ENCODE peak calls at places on chromosome 17, in five cellular contexts. D is breast epithelium, E is GM12878, R is HepG2, G is stomach. Q is an unnamed sample.

GRCh38 chr17:70202840-70203239 is 33.5 kb downstream of the KCNJ2 start:
- DNase-seq in E (no peak), R (no peak), D (no peak), G (no peak), Q (no peak)

GRCh38 chr17:56815711-56816110 is 18.0 kb downstream of the C17orf67 start:
- DNase-seq in G (no peak), R (no peak), D (no peak), E (no peak), Q (no peak)

GRCh38 chr17:57534863-57535651 is 210.0 kb downstream of the CCDC182 start:
- DNase-seq in R (no peak), E (no peak), D (peak), G (no peak), Q (no peak)

GRCh38 chr17:80874866-80875445 is 116.7 kb upstream of the CHMP6 start:
- DNase-seq in E (no peak), G (no peak), R (no peak), D (no peak), Q (no peak)

GRCh38 chr17:2087597-2088211 is 32.8 kb downstream of the HIC1 start:
- DNase-seq in D (no peak), G (no peak), R (no peak), E (peak), Q (peak)

GRCh38 chr17:7083592-7083991 is 3.5 kb upstream of the CLEC10A start:
- DNase-seq in G (no peak), E (no peak), D (no peak), R (no peak), Q (no peak)

GRCh38 chr17:50103941-50104340 is 8.8 kb downstream of the PDK2 start:
- DNase-seq in E (no peak), R (no peak), G (no peak), D (no peak), Q (no peak)

GRCh38 chr17:40307001-40307690 is 1.8 kb upstream of the RARA start:
- DNase-seq in E (no peak), D (no peak), R (no peak), G (no peak), Q (peak)

GRCh38 chr17:10713336-10713735 is 15.9 kb downstream of the ADPRM start:
- DNase-seq in E (no peak), D (no peak), R (no peak), G (no peak), Q (no peak)

GRCh38 chr17:2602597-2603017 is 9.2 kb downstream of the PAFAH1B1 start:
- DNase-seq in D (no peak), E (no peak), G (no peak), R (peak), Q (no peak)

GRCh38 chr17:57892820-57893595 is 43.2 kb upstream of the MRPS23 start:
- DNase-seq in R (peak), G (peak), D (peak), E (no peak), Q (peak)

GRCh38 chr17:79913896-79914812 is 74.9 kb upstream of the CBX4 start:
- DNase-seq in G (no peak), R (no peak), D (no peak), E (no peak), Q (no peak)

GRCh38 chr17:72120878-72121163 is at the start of gene SOX9:
- DNase-seq in E (peak), R (peak), G (peak), D (peak), Q (peak)

GRCh38 chr17:4596636-4597380 is 12.5 kb downstream of the SMTNL2 start:
- DNase-seq in D (no peak), E (no peak), R (no peak), G (no peak), Q (no peak)

GRCh38 chr17:73801455-73802100 is 157.3 kb upstream of the SDK2 start:
- DNase-seq in E (no peak), G (no peak), D (no peak), R (no peak), Q (no peak)

GRCh38 chr17:57999496-58000017 is 7.5 kb downstream of the SRSF1 start:
- DNase-seq in E (peak), R (peak), D (no peak), G (no peak), Q (no peak)

GRCh38 chr17:78496311-78496710 is 80.9 kb downstream of the DNAH17 start:
- DNase-seq in E (no peak), D (no peak), R (no peak), G (no peak), Q (no peak)

GRCh38 chr17:20281860-20282259 is 185.5 kb downstream of the LGALS9B start:
- DNase-seq in R (no peak), G (no peak), E (no peak), D (no peak), Q (no peak)

GRCh38 chr17:4881761-4882555 is 17.4 kb upstream of the C17orf107 start:
- DNase-seq in R (peak), E (no peak), G (peak), D (peak), Q (no peak)

GRCh38 chr17:35476283-35476820 is 27.8 kb upstream of the SLFN13 start:
- DNase-seq in R (no peak), E (no peak), D (no peak), G (no peak), Q (no peak)

GRCh38 chr17:50565559-50566350 is 5.2 kb downstream of the CACNA1G start:
- DNase-seq in D (no peak), R (no peak), E (no peak), G (no peak), Q (no peak)

GRCh38 chr17:66415366-66416206 is 113.2 kb downstream of the PRKCA start:
- DNase-seq in G (peak), D (no peak), E (no peak), R (peak), Q (no peak)

GRCh38 chr17:73592531-73592961 is 51.7 kb downstream of the SDK2 start:
- DNase-seq in E (no peak), R (no peak), D (no peak), G (no peak), Q (no peak)

GRCh38 chr17:31593806-31594205 is 202.3 kb downstream of the RAB11FIP4 start:
- DNase-seq in D (no peak), E (no peak), R (no peak), G (no peak), Q (no peak)

GRCh38 chr17:19651461-19652238 is 3.1 kb downstream of the ALDH3A2 start:
- DNase-seq in G (no peak), E (no peak), R (no peak), D (no peak), Q (no peak)

GRCh38 chr17:48804936-48805411 is 12.1 kb downstream of the TTLL6 start:
- DNase-seq in R (peak), D (peak), E (no peak), G (peak), Q (peak)

GRCh38 chr17:78890111-78890897 is 12.7 kb downstream of the CEP295NL start:
- DNase-seq in D (peak), E (no peak), R (no peak), G (peak), Q (peak)

GRCh38 chr17:13557077-13557476 is 44.7 kb downstream of the HS3ST3A1 start:
- DNase-seq in R (no peak), E (no peak), D (no peak), G (no peak), Q (no peak)

GRCh38 chr17:43517615-43518386 is 28.3 kb downstream of the ETV4 start:
- DNase-seq in D (no peak), E (peak), R (no peak), G (no peak), Q (no peak)

GRCh38 chr17:31722251-31723056 is 136.6 kb downstream of the COPRS start:
- DNase-seq in E (no peak), G (peak), D (no peak), R (no peak), Q (no peak)

GRCh38 chr17:81401727-81402529 is 6.7 kb downstream of the BAHCC1 start:
- DNase-seq in E (no peak), D (no peak), R (no peak), G (no peak), Q (no peak)

GRCh38 chr17:36213695-36214094 is 2.8 kb downstream of the CCL4L2 start:
- DNase-seq in D (no peak), E (no peak), R (no peak), G (no peak), Q (no peak)

GRCh38 chr17:41547378-41547841 is 19.3 kb upstream of the KRT19 start:
- DNase-seq in G (no peak), E (no peak), R (no peak), D (no peak), Q (no peak)

GRCh38 chr17:16456770-16457316 is 35.1 kb downstream of the LRRC75A start:
- DNase-seq in D (no peak), R (no peak), E (no peak), G (no peak), Q (no peak)
- H3K27ac ChIP-seq in D (no peak), R (no peak), E (no peak), G (no peak), Q (no peak)

GRCh38 chr17:8380049-8380448 is 2.9 kb downstream of the RPL26 start:
- DNase-seq in G (no peak), E (no peak), D (no peak), R (no peak), Q (no peak)

GRCh38 chr17:8384801-8385335 is 1.9 kb upstream of the RPL26 start:
- DNase-seq in D (no peak), R (no peak), E (no peak), G (no peak), Q (no peak)

GRCh38 chr17:8382052-8382879 is 727 bp downstream of the RPL26 start:
- DNase-seq in G (no peak), D (no peak), E (no peak), R (no peak), Q (no peak)

GRCh38 chr17:8382880-8383142 is 182 bp downstream of the RPL26 start:
- DNase-seq in E (no peak), R (no peak), D (no peak), G (no peak), Q (no peak)

GRCh38 chr17:8383143-8383974 is at the start of gene RPL26:
- DNase-seq in D (peak), G (peak), E (peak), R (peak), Q (peak)
- TF ChIP-seq POLR2A in D (peak), G (no peak), E (peak), R (peak), Q (no peak)

DNA sequence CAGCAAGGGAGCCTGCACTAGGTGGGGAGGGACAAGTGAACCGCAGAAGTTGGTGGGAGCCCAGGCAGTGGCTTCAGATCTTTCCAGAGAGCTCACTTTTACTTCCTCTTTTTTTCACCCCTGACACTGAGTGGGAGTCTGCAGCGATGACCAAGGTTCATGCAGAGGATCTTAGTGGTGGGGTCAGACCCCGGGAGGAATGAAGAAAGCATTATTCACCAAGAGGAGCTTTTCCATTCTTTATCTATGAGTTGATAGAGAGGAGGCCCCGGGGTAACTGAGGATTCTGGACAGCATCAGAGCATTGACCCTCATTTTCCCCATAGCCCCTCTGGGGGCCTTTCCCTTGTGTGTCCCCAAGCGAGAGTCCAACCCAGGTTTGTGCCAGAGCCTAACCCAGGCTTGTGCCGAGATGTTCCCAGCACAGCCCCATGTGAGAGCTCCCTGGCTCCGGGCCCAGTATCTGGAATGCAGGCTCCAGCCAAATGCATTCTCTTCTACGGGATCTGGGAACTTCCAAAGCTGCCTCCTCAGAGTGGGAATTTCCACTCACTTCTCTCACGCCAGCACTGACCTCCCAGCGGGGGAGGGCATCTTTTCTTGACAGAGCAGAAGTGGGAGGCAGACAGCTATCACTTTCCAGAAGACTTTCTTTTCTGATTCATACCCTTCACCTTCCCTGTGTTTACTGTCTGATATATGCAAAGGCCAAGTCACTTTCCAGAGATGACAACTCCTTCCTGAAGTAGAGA is 2.8 kb upstream of the CCL2 start:
- DNase-seq in E (peak), G (peak), D (peak), R (no peak), Q (peak)
- TF ChIP-seq POLR2AphosphoS5 in E (no peak), G (peak), D (peak), R (no peak), Q (peak)

GRCh38 chr17:75308732-75309629 is 19.7 kb upstream of the SLC25A19 start:
- DNase-seq in E (no peak), G (peak), D (no peak), R (peak), Q (no peak)

GRCh38 chr17:75313941-75314550 is 24.8 kb upstream of the SLC25A19 start:
- DNase-seq in E (no peak), D (no peak), R (peak), G (no peak), Q (peak)

GRCh38 chr17:75307957-75308731 is 18.9 kb upstream of the SLC25A19 start:
- DNase-seq in G (no peak), R (no peak), E (no peak), D (no peak), Q (no peak)
- H3K27ac ChIP-seq in G (peak), R (peak), E (no peak), D (no peak), Q (no peak)